ENCODE peak calls at places on chromosome 11, in four cellular contexts. One of them, this sample, is unnamed.

GRCh38 chr11:91136631-91137030 is 913.8 kb upstream of the CHORDC1 start:
- DNase-seq in T-helper 2 cell: no peak
- DNase-seq in coronary artery: no peak
- DNase-seq in HTR-8/SVneo: peak; percentile 1
- DNase-seq in this sample: no peak

GRCh38 chr11:11468919-11469318 is 115.9 kb upstream of the CSNK2A3 start:
- DNase-seq in T-helper 2 cell: no peak
- DNase-seq in coronary artery: no peak
- DNase-seq in HTR-8/SVneo: no peak
- DNase-seq in this sample: no peak

GRCh38 chr11:64887757-64888405 is 9.5 kb upstream of the EHD1 start:
- DNase-seq in T-helper 2 cell: peak; percentile 80
- DNase-seq in coronary artery: no peak
- DNase-seq in HTR-8/SVneo: peak; percentile 63
- DNase-seq in this sample: peak; percentile 76

GRCh38 chr11:102430158-102430836 is 22.3 kb downstream of the TMEM123 start:
- DNase-seq in T-helper 2 cell: no peak
- DNase-seq in coronary artery: no peak
- DNase-seq in HTR-8/SVneo: peak; percentile 32
- DNase-seq in this sample: no peak

GRCh38 chr11:85835263-85835662 is 19.9 kb upstream of the CCDC83 start:
- DNase-seq in T-helper 2 cell: no peak
- DNase-seq in coronary artery: no peak
- DNase-seq in HTR-8/SVneo: no peak
- DNase-seq in this sample: no peak

GRCh38 chr11:75815345-75815983 is 454 bp downstream of the UVRAG start:
- DNase-seq in T-helper 2 cell: peak; percentile 48
- DNase-seq in coronary artery: peak; percentile 85
- DNase-seq in HTR-8/SVneo: peak; percentile 47
- DNase-seq in this sample: peak; percentile 20

GRCh38 chr11:123740787-123741158 is 687 bp downstream of the ZNF202 start:
- DNase-seq in T-helper 2 cell: no peak
- DNase-seq in coronary artery: no peak
- DNase-seq in HTR-8/SVneo: no peak
- DNase-seq in this sample: no peak

GRCh38 chr11:62547691-62548281 is 1.2 kb upstream of the AHNAK start:
- DNase-seq in T-helper 2 cell: no peak
- DNase-seq in coronary artery: no peak
- DNase-seq in HTR-8/SVneo: no peak
- DNase-seq in this sample: no peak

GRCh38 chr11:131025020-131025419 is 108.7 kb upstream of the SNX19 start:
- DNase-seq in T-helper 2 cell: no peak
- DNase-seq in coronary artery: no peak
- DNase-seq in HTR-8/SVneo: peak; percentile 10
- DNase-seq in this sample: no peak

GRCh38 chr11:78379039-78379670 is 38.5 kb downstream of the GAB2 start:
- DNase-seq in T-helper 2 cell: no peak
- DNase-seq in coronary artery: no peak
- DNase-seq in HTR-8/SVneo: no peak
- DNase-seq in this sample: no peak

GRCh38 chr11:94737171-94737611 is 31.0 kb upstream of the AMOTL1 start:
- DNase-seq in T-helper 2 cell: no peak
- DNase-seq in coronary artery: no peak
- DNase-seq in HTR-8/SVneo: no peak
- DNase-seq in this sample: no peak

GRCh38 chr11:122697636-122698167 is 42.2 kb downstream of the UBASH3B start:
- DNase-seq in T-helper 2 cell: peak; percentile 18
- DNase-seq in coronary artery: no peak
- DNase-seq in HTR-8/SVneo: no peak
- DNase-seq in this sample: peak; percentile 30

GRCh38 chr11:76732643-76733042 is 50.5 kb upstream of the TSKU start:
- DNase-seq in T-helper 2 cell: no peak
- DNase-seq in coronary artery: no peak
- DNase-seq in HTR-8/SVneo: no peak
- DNase-seq in this sample: no peak

GRCh38 chr11:70785372-70785771 is 387.0 kb downstream of the CTTN start:
- DNase-seq in T-helper 2 cell: no peak
- DNase-seq in coronary artery: no peak
- DNase-seq in HTR-8/SVneo: no peak
- DNase-seq in this sample: no peak

GRCh38 chr11:75147875-75148263 is 3.0 kb upstream of the SLCO2B1 start:
- DNase-seq in T-helper 2 cell: no peak
- DNase-seq in coronary artery: no peak
- DNase-seq in HTR-8/SVneo: no peak
- DNase-seq in this sample: no peak

GRCh38 chr11:110356769-110357671 is 60.6 kb upstream of the RDX start:
- DNase-seq in T-helper 2 cell: no peak
- DNase-seq in coronary artery: no peak
- DNase-seq in HTR-8/SVneo: peak; percentile 67
- DNase-seq in this sample: no peak

GRCh38 chr11:126118806-126119205 is 56.1 kb upstream of the CDON start:
- DNase-seq in T-helper 2 cell: no peak
- DNase-seq in coronary artery: no peak
- DNase-seq in HTR-8/SVneo: no peak
- DNase-seq in this sample: no peak

GRCh38 chr11:8273281-8273680 is 9.6 kb upstream of the LMO1 start:
- DNase-seq in T-helper 2 cell: no peak
- DNase-seq in coronary artery: no peak
- DNase-seq in HTR-8/SVneo: no peak
- DNase-seq in this sample: no peak

GRCh38 chr11:61698173-61698965 is 18.2 kb downstream of the DAGLA start:
- DNase-seq in T-helper 2 cell: no peak
- DNase-seq in coronary artery: no peak
- DNase-seq in HTR-8/SVneo: no peak
- DNase-seq in this sample: no peak